ENCODE peak calls at places on chromosome 10, in five cellular contexts. M is C1 segment of cervical spinal cord, W is NCI-H345, U is HuH-7, B is epithelial cell of esophagus. H is an unnamed sample.

GRCh38 chr10:75035975-75036708 is 75.3 kb upstream of the SAMD8 start:
- DNase-seq in M (no peak), W (no peak), U (no peak), B (peak), H (no peak)

GRCh38 chr10:132110713-132111112 is 45.0 kb downstream of the JAKMIP3 start:
- DNase-seq in M (no peak), W (no peak), U (no peak), B (no peak), H (no peak)

GRCh38 chr10:90856964-90857634 is 740 bp downstream of the HTR7 start:
- DNase-seq in M (no peak), W (no peak), U (no peak), B (peak), H (no peak)

GRCh38 chr10:86599041-86599440 is 55.3 kb upstream of the OPN4 start:
- DNase-seq in M (no peak), W (no peak), U (no peak), B (no peak), H (no peak)

GRCh38 chr10:77139145-77139692 is 498.4 kb downstream of the KCNMA1 start:
- DNase-seq in M (no peak), W (no peak), U (no peak), B (no peak), H (no peak)

GRCh38 chr10:115827650-115828049 is 445.4 kb downstream of the GFRA1 start:
- DNase-seq in M (no peak), W (no peak), U (no peak), B (no peak), H (peak)

GRCh38 chr10:132280646-132281074 is 27.1 kb downstream of the STK32C start:
- DNase-seq in M (no peak), W (no peak), U (no peak), B (no peak), H (no peak)

GRCh38 chr10:60148266-60148840 is 241.3 kb downstream of the ANK3 start:
- DNase-seq in M (no peak), W (no peak), U (no peak), B (peak), H (peak)

GRCh38 chr10:80410578-80411145 is 2.3 kb downstream of the PRXL2A start:
- DNase-seq in M (no peak), W (no peak), U (no peak), B (no peak), H (no peak)

GRCh38 chr10:50275650-50276235 is 24.4 kb upstream of the ASAH2 start:
- DNase-seq in M (no peak), W (peak), U (peak), B (peak), H (peak)